ENCODE peak calls at places on chromosomes 6 and 20, in five cellular contexts. One of them, this sample, is unnamed.

GRCh38 chr6:158767714-158768113 is 51.5 kb downstream of the EZR start:
- DNase-seq in ELR: no peak
- DNase-seq in fibroblast of the conjunctiva: no peak
- DNase-seq in nephron progenitor cell: no peak
- DNase-seq in endodermal cell: no peak
- DNase-seq in this sample: no peak

GRCh38 chr6:53982361-53983050 is 128.7 kb upstream of the MLIP start:
- DNase-seq in ELR: peak
- DNase-seq in fibroblast of the conjunctiva: no peak
- DNase-seq in nephron progenitor cell: no peak
- DNase-seq in endodermal cell: no peak
- DNase-seq in this sample: no peak

GRCh38 chr6:7640607-7641577 is 50.9 kb downstream of the SNRNP48 start:
- DNase-seq in ELR: peak
- DNase-seq in fibroblast of the conjunctiva: peak
- DNase-seq in nephron progenitor cell: no peak
- DNase-seq in endodermal cell: no peak
- DNase-seq in this sample: no peak

GRCh38 chr6:170512249-170512648 is 40.9 kb downstream of the PSMB1 start:
- DNase-seq in ELR: no peak
- DNase-seq in fibroblast of the conjunctiva: no peak
- DNase-seq in nephron progenitor cell: no peak
- DNase-seq in endodermal cell: no peak
- DNase-seq in this sample: no peak

GRCh38 chr6:139291813-139292619 is at the start of gene TXLNB:
- DNase-seq in ELR: peak
- DNase-seq in fibroblast of the conjunctiva: peak
- DNase-seq in nephron progenitor cell: peak
- DNase-seq in endodermal cell: peak
- DNase-seq in this sample: peak

GRCh38 chr6:50655848-50656453 is 57.4 kb upstream of the TFAP2D start:
- DNase-seq in ELR: peak
- DNase-seq in fibroblast of the conjunctiva: no peak
- DNase-seq in nephron progenitor cell: no peak
- DNase-seq in endodermal cell: peak
- DNase-seq in this sample: no peak

GRCh38 chr6:18327621-18328548 is 59.3 kb upstream of the RNF144B start:
- DNase-seq in ELR: no peak
- DNase-seq in fibroblast of the conjunctiva: no peak
- DNase-seq in nephron progenitor cell: no peak
- DNase-seq in endodermal cell: peak
- DNase-seq in this sample: no peak

GRCh38 chr20:17965042-17965697 is 3.4 kb downstream of the SNX5 start:
- DNase-seq in ELR: no peak
- DNase-seq in fibroblast of the conjunctiva: no peak
- DNase-seq in nephron progenitor cell: no peak
- DNase-seq in endodermal cell: no peak
- DNase-seq in this sample: no peak

GRCh38 chr6:6751615-6752014 is 163.1 kb downstream of the LY86 start:
- DNase-seq in ELR: no peak
- DNase-seq in fibroblast of the conjunctiva: no peak
- DNase-seq in nephron progenitor cell: no peak
- DNase-seq in endodermal cell: no peak
- DNase-seq in this sample: peak

GRCh38 chr20:53611449-53611894 is 17.8 kb upstream of the ZNF217 start:
- DNase-seq in ELR: peak
- DNase-seq in fibroblast of the conjunctiva: peak
- DNase-seq in nephron progenitor cell: no peak
- DNase-seq in endodermal cell: peak
- DNase-seq in this sample: no peak

GRCh38 chr6:141726158-141726557 is 406.6 kb upstream of the GJE1 start:
- DNase-seq in ELR: no peak
- DNase-seq in fibroblast of the conjunctiva: no peak
- DNase-seq in nephron progenitor cell: no peak
- DNase-seq in endodermal cell: peak
- DNase-seq in this sample: no peak

GRCh38 chr6:21873562-21873961 is 280.0 kb downstream of the SOX4 start:
- DNase-seq in ELR: peak
- DNase-seq in fibroblast of the conjunctiva: peak
- DNase-seq in nephron progenitor cell: no peak
- DNase-seq in endodermal cell: no peak
- DNase-seq in this sample: no peak